ENCODE peak calls at places on chromosomes 11 and 22, in five cellular contexts. T is HCT116, M is PC-9, Z is ovary, E is GM23248. Q is an unnamed sample.
A peak's percentile ranks its signal among the peaks of the same experiment; 100 is the strongest.

GRCh38 chr11:7672276-7672959 is 882 bp downstream of the CYB5R2 start:
- DNase-seq in T (no peak), M (no peak), Z (no peak), E (no peak), Q (no peak)

GRCh38 chr11:30488304-30488998 is 97.7 kb downstream of the MPPED2 start:
- DNase-seq in T (no peak), M (no peak), Z (no peak), E (no peak), Q (peak; percentile 58)

GRCh38 chr11:123231263-123231662 is 36.2 kb upstream of the CLMP start:
- DNase-seq in T (no peak), M (no peak), Z (no peak), E (peak; percentile 92), Q (no peak)

GRCh38 chr22:42648368-42649260 is 578 bp downstream of the CYB5R3 start:
- DNase-seq in T (no peak), M (peak; percentile 59), Z (peak; percentile 57), E (peak; percentile 80), Q (peak; percentile 58)

GRCh38 chr11:86990079-86990478 is 34.9 kb upstream of the FZD4 start:
- DNase-seq in T (no peak), M (no peak), Z (no peak), E (peak; percentile 18), Q (no peak)

GRCh38 chr11:102453286-102453797 is 777 bp upstream of the TMEM123 start:
- DNase-seq in T (no peak), M (no peak), Z (peak; percentile 50), E (no peak), Q (no peak)

GRCh38 chr11:111731839-111732238 is 34.4 kb downstream of the PPP2R1B start:
- DNase-seq in T (no peak), M (no peak), Z (peak; percentile 58), E (no peak), Q (no peak)

GRCh38 chr11:46388619-46389449 is 2.7 kb downstream of the CHRM4 start:
- DNase-seq in T (no peak), M (no peak), Z (no peak), E (no peak), Q (no peak)

GRCh38 chr11:93570759-93571413 is 27.7 kb upstream of the SMCO4 start:
- DNase-seq in T (no peak), M (peak; percentile 4), Z (no peak), E (peak; percentile 80), Q (no peak)

GRCh38 chr11:32334822-32335221 is 100.5 kb downstream of the WT1 start:
- DNase-seq in T (peak; percentile 55), M (no peak), Z (no peak), E (peak; percentile 45), Q (no peak)

GRCh38 chr11:21142007-21142406 is 472.6 kb downstream of the NELL1 start:
- DNase-seq in T (no peak), M (no peak), Z (no peak), E (no peak), Q (no peak)

GRCh38 chr22:38694945-38695344 is 5.8 kb downstream of the JOSD1 start:
- DNase-seq in T (no peak), M (no peak), Z (no peak), E (peak; percentile 36), Q (no peak)

GRCh38 chr22:24429411-24430365 is 2.3 kb downstream of the ADORA2A start:
- DNase-seq in T (no peak), M (no peak), Z (no peak), E (peak; percentile 33), Q (no peak)

GRCh38 chr11:534197-534591 is 1.2 kb downstream of the HRAS start:
- DNase-seq in T (no peak), M (no peak), Z (no peak), E (no peak), Q (no peak)

GRCh38 chr11:129611661-129612566 is 203.7 kb upstream of the TMEM45B start:
- DNase-seq in T (no peak), M (peak; percentile 36), Z (no peak), E (peak; percentile 3), Q (no peak)

GRCh38 chr11:120241277-120241676 is 1.3 kb downstream of the POU2F3 start:
- DNase-seq in T (no peak), M (no peak), Z (no peak), E (no peak), Q (peak; percentile 50)

GRCh38 chr11:127493330-127493729 is 492.8 kb upstream of the KIRREL3 start:
- DNase-seq in T (no peak), M (no peak), Z (no peak), E (peak; percentile 52), Q (no peak)

GRCh38 chr11:44496391-44496790 is 69.1 kb upstream of the CD82 start:
- DNase-seq in T (no peak), M (no peak), Z (no peak), E (no peak), Q (no peak)

GRCh38 chr11:85718991-85719807 is 33.2 kb upstream of the CCDC89 start:
- DNase-seq in T (peak; percentile 82), M (peak; percentile 34), Z (no peak), E (peak; percentile 98), Q (peak; percentile 29)

GRCh38 chr22:45107671-45108070 is 56.1 kb upstream of the NUP50 start:
- DNase-seq in T (no peak), M (no peak), Z (no peak), E (no peak), Q (no peak)

GRCh38 chr22:45102896-45103420 is 60.8 kb upstream of the NUP50 start:
- DNase-seq in T (no peak), M (no peak), Z (no peak), E (no peak), Q (no peak)

GRCh38 chr22:45104313-45104712 is 59.4 kb upstream of the NUP50 start:
- DNase-seq in T (no peak), M (no peak), Z (no peak), E (no peak), Q (no peak)

GRCh38 chr22:45103756-45104155 is 60.0 kb upstream of the NUP50 start:
- DNase-seq in T (no peak), M (no peak), Z (no peak), E (no peak), Q (no peak)

GRCh38 chr22:45105281-45105700 is 58.4 kb upstream of the NUP50 start:
- DNase-seq in T (no peak), M (peak; percentile 54), Z (no peak), E (peak; percentile 85), Q (no peak)
- H3K4me3 ChIP-seq in T (peak overlapping the region; percentile 21), M (peak overlapping the region; percentile 39), Z (no peak overlapping the region), E (peak overlapping the region; percentile 58), Q (no peak overlapping the region)

GRCh38 chr11:118143661-118144185 is 8.9 kb downstream of the SCN4B start:
- DNase-seq in T (no peak), M (no peak), Z (no peak), E (no peak), Q (no peak)

GRCh38 chr11:118144301-118144701 is 8.3 kb downstream of the SCN4B start:
- DNase-seq in T (no peak), M (no peak), Z (no peak), E (no peak), Q (no peak)

GRCh38 chr11:118144869-118145268 is 7.8 kb downstream of the SCN4B start:
- DNase-seq in T (no peak), M (no peak), Z (no peak), E (no peak), Q (no peak)

GRCh38 chr11:118146554-118146953 is 6.1 kb downstream of the SCN4B start:
- DNase-seq in T (no peak), M (no peak), Z (no peak), E (no peak), Q (no peak)

DNA sequence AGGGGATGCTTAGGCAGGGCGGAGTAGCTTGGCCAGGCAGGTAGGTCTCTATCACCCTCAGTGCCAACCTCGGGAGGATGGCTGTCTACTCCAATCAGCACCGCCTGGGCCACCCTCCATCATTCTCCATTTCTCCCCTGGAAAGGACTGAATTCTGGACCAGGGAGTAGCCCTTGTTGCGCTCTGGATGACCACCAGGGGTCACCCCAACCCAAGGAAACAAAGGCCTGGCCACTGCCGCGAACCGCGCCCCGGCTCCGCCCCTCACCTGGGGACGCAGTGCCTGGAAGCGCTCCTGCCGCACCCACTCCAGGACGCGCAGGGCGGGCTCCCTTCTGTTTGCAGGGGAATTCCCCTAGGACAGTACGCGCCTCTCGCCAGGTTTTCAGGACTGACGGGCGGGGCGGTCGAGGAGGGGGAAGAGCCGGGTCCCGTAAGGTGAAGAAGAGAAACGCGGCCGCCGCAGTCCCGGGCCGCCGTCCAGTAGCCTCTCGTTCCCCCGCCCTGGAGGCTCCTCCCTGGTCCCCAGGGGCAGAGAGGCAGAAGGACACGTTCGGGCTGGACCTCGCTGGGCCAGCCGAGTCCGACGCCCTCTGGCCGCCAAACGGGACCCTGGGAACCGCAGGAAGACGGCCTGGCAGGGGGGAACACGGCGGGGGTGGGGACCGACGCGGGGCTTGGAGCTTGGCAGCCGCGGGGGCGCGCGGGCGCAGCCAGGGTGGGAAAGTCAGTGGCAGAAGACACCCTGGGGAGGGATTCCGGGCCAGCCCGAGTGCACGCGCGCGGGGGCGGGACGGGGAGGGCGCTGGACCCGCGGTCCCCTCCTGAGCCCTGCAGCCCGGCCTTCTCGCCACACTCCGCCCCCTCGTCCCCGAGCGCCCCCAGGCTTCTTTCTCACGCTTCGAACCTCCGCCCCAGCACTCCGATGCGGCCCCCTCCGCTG is 7.1 kb downstream of the SCN4B start:
- DNase-seq in T (peak; percentile 82), M (peak; percentile 91), Z (peak; percentile 84), E (peak; percentile 69), Q (peak; percentile 91)
- H3K27ac ChIP-seq in T (peak overlapping the region; percentile 39), M (no peak overlapping the region), Z (no peak overlapping the region), E (no peak overlapping the region), Q (peak overlapping the region; percentile 13)

DNA sequence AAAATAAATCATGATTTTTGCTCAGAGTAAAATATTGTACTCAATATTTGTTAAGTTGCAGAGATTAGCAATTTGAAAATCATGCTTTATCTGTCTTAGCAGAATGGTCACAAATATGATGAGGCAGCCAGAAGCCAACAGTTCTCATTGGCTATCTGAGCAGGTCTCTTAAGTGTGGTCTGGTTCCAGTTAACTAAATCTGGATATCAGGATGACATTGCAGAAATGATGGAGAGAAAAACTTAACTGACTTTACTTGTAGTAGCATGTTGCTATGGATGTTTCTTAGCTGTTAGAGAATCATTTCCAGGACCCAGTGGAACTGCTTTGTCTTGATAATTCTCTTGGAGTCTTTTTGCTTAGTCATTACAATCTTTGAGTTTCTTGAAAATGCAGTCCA is 1070.3 kb downstream of the JRKL start:
- DNase-seq in T (no peak), M (no peak), Z (no peak), E (no peak), Q (no peak)
- H3K9me3 ChIP-seq in T (peaks cover 4% of the 10 kb centered on the region), M (no peaks in the 10 kb centered on the region), Z (no peaks in the 10 kb centered on the region), E (no peaks in the 10 kb centered on the region), Q (peaks cover 6% of the 10 kb centered on the region)

GRCh38 chr11:83681045-83681781 is 395.0 kb upstream of the CCDC90B start:
- DNase-seq in T (no peak), M (no peak), Z (no peak), E (peak; percentile 58), Q (no peak)
- H3K4me3 ChIP-seq in T (no peak overlapping the region), M (no peak overlapping the region), Z (peak overlapping the region; percentile 1), E (peak overlapping the region; percentile 78), Q (no peak overlapping the region)

DNA sequence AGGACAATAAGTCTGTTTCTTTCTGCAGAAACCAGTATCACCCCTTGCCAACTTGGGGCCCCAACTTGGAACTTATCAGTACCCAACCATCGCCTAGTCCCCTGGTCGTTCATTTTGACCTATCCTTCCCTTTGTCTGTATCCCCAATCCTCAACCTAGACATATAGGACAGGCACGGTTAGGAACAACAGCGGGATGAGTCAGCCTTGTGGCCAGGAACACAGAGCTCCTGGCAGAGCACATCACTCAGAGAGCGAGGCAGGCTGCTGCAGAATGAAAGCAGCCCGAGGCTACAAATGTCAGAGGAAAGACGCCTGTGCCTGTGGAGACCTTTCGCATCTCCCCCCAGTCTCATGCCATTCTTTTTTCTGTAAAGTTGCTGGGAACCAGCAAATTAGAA is 14.6 kb downstream of the DKK3 start:
- DNase-seq in T (peak; percentile 53), M (peak; percentile 63), Z (no peak), E (peak; percentile 95), Q (no peak)
- H3K27ac ChIP-seq in T (no peak overlapping the region), M (no peak overlapping the region), Z (no peak overlapping the region), E (peak overlapping the region; percentile 68), Q (peak overlapping the region; percentile 84)

Q was measured in lung.